ENCODE peak calls at places on chromosome 7, in seven cellular contexts. G is AG09319; C is NCI-H1417 treated with DMSO at 0.1 percent for 48 hours; W is amygdala; Y is non-pigmented ciliary epithelial cell; B is stimulated activated CD4-positive, alpha-beta T cell treated with anti-CD3 and anti-CD28 coated beads, Interleukin-2, amount 100 ng/mL, for 48 hours; F is neural progenitor cell. T is an unnamed sample.
A peak's percentile ranks its signal among the peaks of the same experiment; 100 is the strongest.

GRCh38 chr7:116445447-116445846 is 54.1 kb upstream of the CAV2 start:
- DNase-seq in G (no peak), B (no peak), C (no peak), F (no peak), Y (no peak), W (no peak), T (no peak)

GRCh38 chr7:44980393-44981034 is 1.7 kb upstream of the MYO1G start:
- DNase-seq in Y (no peak), G (no peak), C (no peak), F (no peak), W (no peak), B (peak; percentile 68), T (no peak)

GRCh38 chr7:158838238-158838637 is 8.9 kb upstream of the ESYT2 start:
- DNase-seq in W (no peak), B (no peak), Y (no peak), F (no peak), G (no peak), C (no peak), T (no peak)

GRCh38 chr7:146146866-146147265 is 30.3 kb downstream of the CNTNAP2 start:
- DNase-seq in Y (peak; percentile 41), G (peak; percentile 20), W (no peak), F (no peak), B (no peak), C (peak; percentile 4), T (peak; percentile 3)

GRCh38 chr7:79930604-79931003 is 204.0 kb upstream of the GNAI1 start:
- DNase-seq in G (no peak), F (no peak), W (no peak), C (no peak), Y (no peak), B (no peak), T (no peak)

GRCh38 chr7:114620208-114620607 is 205.6 kb downstream of the FOXP2 start:
- DNase-seq in Y (no peak), W (no peak), B (no peak), C (no peak), G (no peak), F (no peak), T (no peak)

GRCh38 chr7:100019908-100020307 is 4.5 kb downstream of the ZKSCAN1 start:
- DNase-seq in G (no peak), B (no peak), F (no peak), Y (no peak), C (no peak), W (no peak), T (no peak)

GRCh38 chr7:130394421-130395188 is 14.3 kb downstream of the CPA1 start:
- DNase-seq in B (no peak), G (no peak), W (no peak), C (no peak), Y (no peak), F (no peak), T (no peak)

GRCh38 chr7:47664650-47665049 is 82.7 kb upstream of the TNS3 start:
- DNase-seq in B (no peak), F (no peak), W (no peak), G (no peak), Y (no peak), C (no peak), T (no peak)

GRCh38 chr7:38932509-38933168 is 23.6 kb upstream of the VPS41 start:
- DNase-seq in C (peak; percentile 15), G (peak; percentile 10), Y (no peak), W (no peak), F (peak; percentile 82), B (peak; percentile 49), T (no peak)

GRCh38 chr7:103832438-103832837 is 157.0 kb downstream of the RELN start:
- DNase-seq in W (no peak), F (no peak), Y (no peak), G (no peak), B (no peak), C (no peak), T (no peak)

GRCh38 chr7:100678291-100678984 is 4.9 kb downstream of the GNB2 start:
- DNase-seq in C (no peak), F (no peak), Y (no peak), W (no peak), G (no peak), B (no peak), T (no peak)

GRCh38 chr7:23662124-23662982 is 17.6 kb upstream of the FAM221A start:
- DNase-seq in G (no peak), B (no peak), C (no peak), W (no peak), Y (no peak), F (peak; percentile 42), T (no peak)

GRCh38 chr7:133081119-133081604 is 728 bp downstream of the CHCHD3 start:
- DNase-seq in F (peak; percentile 49), Y (no peak), C (no peak), G (no peak), B (no peak), W (no peak), T (no peak)

GRCh38 chr7:2006231-2006771 is 226.4 kb downstream of the MAD1L1 start:
- DNase-seq in B (no peak), C (no peak), F (no peak), W (no peak), Y (no peak), G (no peak), T (no peak)

GRCh38 chr7:11466517-11467105 is 365.4 kb downstream of the THSD7A start:
- DNase-seq in C (no peak), G (no peak), F (peak; percentile 9), B (no peak), W (no peak), Y (no peak), T (no peak)

GRCh38 chr7:99254390-99254789 is 18.2 kb upstream of the MYH16 start:
- DNase-seq in G (no peak), F (no peak), Y (no peak), B (no peak), C (no peak), W (no peak), T (no peak)

T was measured in HFF-Myc.